ENCODE peak calls at places on chromosomes 6 and 20, in four cellular contexts. G is fibroblast of the aortic adventitia, Q is endodermal cell, S is GM12865. I is an unnamed sample.
A peak's percentile ranks its signal among the peaks of the same experiment; 100 is the strongest.

GRCh38 chr6:45026003-45026516 is 302.1 kb upstream of the RUNX2 start:
- DNase-seq in G (peak; percentile 43), Q (no peak), S (no peak), I (no peak)

GRCh38 chr6:101779051-101779844 is 385.7 kb downstream of the GRIK2 start:
- DNase-seq in G (peak; percentile 15), Q (no peak), S (no peak), I (no peak)

GRCh38 chr6:158008894-158009891 is 27.5 kb downstream of the SYNJ2 start:
- DNase-seq in G (peak; percentile 37), Q (no peak), S (peak; percentile 42), I (no peak)

GRCh38 chr6:152300517-152300916 is 336.6 kb downstream of the SYNE1 start:
- DNase-seq in G (no peak), Q (no peak), S (peak; percentile 29), I (no peak)

GRCh38 chr6:80182291-80182690 is 75.8 kb downstream of the BCKDHB start:
- DNase-seq in G (peak; percentile 49), Q (no peak), S (no peak), I (peak; percentile 16)

GRCh38 chr20:37314617-37315292 is 25.3 kb downstream of the MANBAL start:
- DNase-seq in G (peak; percentile 65), Q (peak; percentile 79), S (no peak), I (no peak)

GRCh38 chr20:58605292-58606065 is 45.6 kb upstream of the STX16 start:
- DNase-seq in G (no peak), Q (no peak), S (no peak), I (no peak)

GRCh38 chr6:2764610-2765165 is 505 bp upstream of the WRNIP1 start:
- DNase-seq in G (peak; percentile 69), Q (no peak), S (peak; percentile 74), I (no peak)

GRCh38 chr6:63380265-63380664 is 60.5 kb upstream of the LGSN start:
- DNase-seq in G (no peak), Q (no peak), S (no peak), I (no peak)

GRCh38 chr6:111792241-111792640 is 81.0 kb downstream of the FYN start:
- DNase-seq in G (no peak), Q (no peak), S (no peak), I (no peak)

GRCh38 chr20:51014797-51015722 is 7.8 kb downstream of the KCNG1 start:
- DNase-seq in G (peak; percentile 67), Q (peak; percentile 95), S (peak; percentile 12), I (peak; percentile 57)

GRCh38 chr6:41940759-41941279 is 789 bp downstream of the CCND3 start:
- DNase-seq in G (no peak), Q (peak; percentile 78), S (peak; percentile 55), I (no peak)

GRCh38 chr20:4853787-4854295 is 132.1 kb downstream of the PRND start:
- DNase-seq in G (no peak), Q (no peak), S (no peak), I (no peak)

GRCh38 chr6:101722481-101722880 is 329.0 kb downstream of the GRIK2 start:
- DNase-seq in G (peak; percentile 59), Q (no peak), S (no peak), I (no peak)

GRCh38 chr6:134802426-134803058 is 147.4 kb downstream of the ALDH8A1 start:
- DNase-seq in G (no peak), Q (no peak), S (no peak), I (no peak)

GRCh38 chr6:72855471-72855870 is 233.6 kb downstream of the KCNQ5 start:
- DNase-seq in G (no peak), Q (no peak), S (no peak), I (no peak)

GRCh38 chr20:31566658-31567379 is 38.3 kb upstream of the ID1 start:
- DNase-seq in G (no peak), Q (peak; percentile 80), S (peak; percentile 53), I (no peak)

GRCh38 chr6:14134211-14134910 is 16.8 kb downstream of the CD83 start:
- DNase-seq in G (no peak), Q (no peak), S (peak; percentile 31), I (no peak)

GRCh38 chr20:1166963-1167720 is 17.6 kb downstream of the TMEM74B start:
- DNase-seq in G (no peak), Q (peak; percentile 1), S (no peak), I (no peak)

GRCh38 chr6:167827588-167828324 is 1.0 kb downstream of the AFDN start:
- DNase-seq in G (peak; percentile 37), Q (peak; percentile 85), S (peak; percentile 48), I (no peak)

GRCh38 chr6:154738561-154738961 is 5.3 kb downstream of the SCAF8 start:
- DNase-seq in G (peak; percentile 34), Q (peak; percentile 48), S (no peak), I (no peak)

GRCh38 chr6:31121131-31121790 is 1.0 kb upstream of the CDSN start:
- DNase-seq in G (no peak), Q (no peak), S (no peak), I (no peak)

GRCh38 chr20:25309395-25310267 is 61.7 kb downstream of the PYGB start:
- DNase-seq in G (peak; percentile 74), Q (no peak), S (no peak), I (no peak)

GRCh38 chr20:25310268-25310920 is 62.5 kb downstream of the PYGB start:
- DNase-seq in G (peak; percentile 82), Q (no peak), S (peak; percentile 82), I (peak; percentile 45)

GRCh38 chr20:25306991-25307903 is 59.4 kb downstream of the PYGB start:
- DNase-seq in G (no peak), Q (no peak), S (no peak), I (no peak)

GRCh38 chr20:25308083-25308491 is 60.2 kb downstream of the PYGB start:
- DNase-seq in G (no peak), Q (no peak), S (no peak), I (no peak)

DNA sequence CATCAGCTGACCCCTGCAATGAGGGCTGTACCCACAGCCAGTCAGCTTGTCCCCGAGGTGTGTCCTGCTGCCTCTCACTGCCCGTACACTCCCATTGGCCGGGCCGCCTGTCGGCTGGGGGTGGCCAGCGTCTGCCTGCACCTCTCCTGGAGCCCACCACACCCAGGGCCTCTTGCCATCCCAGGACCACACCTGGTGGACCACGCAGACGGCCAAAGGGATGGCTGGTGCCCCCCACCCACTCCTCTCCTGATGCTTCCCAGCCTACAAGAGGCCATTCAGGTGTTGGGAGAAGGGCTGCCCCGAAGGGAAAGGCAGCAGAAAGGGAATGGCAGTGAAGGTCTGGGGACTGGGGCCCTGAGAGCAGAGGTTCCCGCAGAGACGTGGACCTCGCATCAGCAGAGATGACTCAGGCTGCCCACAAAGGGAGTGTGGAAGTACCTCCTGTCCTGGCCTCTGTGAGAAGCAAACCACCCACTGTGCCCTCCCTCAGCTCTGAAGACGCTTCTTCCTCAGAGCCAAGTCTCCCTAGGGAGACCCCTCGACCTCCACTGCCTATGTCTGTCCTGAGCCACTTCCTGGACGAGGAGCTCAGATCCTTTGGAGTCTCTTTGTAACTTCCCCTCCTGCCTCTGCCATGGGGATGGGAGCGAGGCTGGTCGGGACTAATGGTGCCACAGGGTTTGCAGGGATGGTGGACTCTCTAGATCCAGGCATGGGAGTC is 60.9 kb downstream of the PYGB start:
- DNase-seq in G (no peak), Q (no peak), S (no peak), I (peak; percentile 35)
- H3K4me3 ChIP-seq in G (no peak overlapping the region), Q (no peak overlapping the region), S (no peak overlapping the region), I (no peak overlapping the region)

DNA sequence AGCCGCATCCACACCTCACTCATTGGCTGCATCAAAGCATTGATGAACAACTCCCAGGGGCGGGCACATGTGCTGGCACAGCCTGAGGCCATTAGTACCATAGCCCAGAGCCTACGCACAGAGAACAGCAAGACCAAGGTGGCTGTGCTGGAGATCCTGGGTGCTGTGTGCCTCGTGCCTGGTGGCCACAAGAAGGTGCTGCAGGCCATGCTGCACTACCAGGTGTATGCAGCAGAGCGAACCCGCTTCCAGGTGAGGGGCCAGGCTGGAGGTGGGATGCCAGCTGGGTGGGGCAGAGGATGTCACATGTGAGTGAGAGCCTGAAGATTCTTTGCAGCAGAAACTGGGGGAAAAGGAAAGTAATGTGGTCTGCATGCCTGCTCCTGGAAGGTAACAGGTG is 66.7 kb downstream of the MOCS1 start:
- DNase-seq in G (no peak), Q (peak; percentile 84), S (no peak), I (no peak)
- TF ChIP-seq CTCF in G (no peak), Q (peak; percentile 76), S (no peak), I (peak; percentile 17)

DNA sequence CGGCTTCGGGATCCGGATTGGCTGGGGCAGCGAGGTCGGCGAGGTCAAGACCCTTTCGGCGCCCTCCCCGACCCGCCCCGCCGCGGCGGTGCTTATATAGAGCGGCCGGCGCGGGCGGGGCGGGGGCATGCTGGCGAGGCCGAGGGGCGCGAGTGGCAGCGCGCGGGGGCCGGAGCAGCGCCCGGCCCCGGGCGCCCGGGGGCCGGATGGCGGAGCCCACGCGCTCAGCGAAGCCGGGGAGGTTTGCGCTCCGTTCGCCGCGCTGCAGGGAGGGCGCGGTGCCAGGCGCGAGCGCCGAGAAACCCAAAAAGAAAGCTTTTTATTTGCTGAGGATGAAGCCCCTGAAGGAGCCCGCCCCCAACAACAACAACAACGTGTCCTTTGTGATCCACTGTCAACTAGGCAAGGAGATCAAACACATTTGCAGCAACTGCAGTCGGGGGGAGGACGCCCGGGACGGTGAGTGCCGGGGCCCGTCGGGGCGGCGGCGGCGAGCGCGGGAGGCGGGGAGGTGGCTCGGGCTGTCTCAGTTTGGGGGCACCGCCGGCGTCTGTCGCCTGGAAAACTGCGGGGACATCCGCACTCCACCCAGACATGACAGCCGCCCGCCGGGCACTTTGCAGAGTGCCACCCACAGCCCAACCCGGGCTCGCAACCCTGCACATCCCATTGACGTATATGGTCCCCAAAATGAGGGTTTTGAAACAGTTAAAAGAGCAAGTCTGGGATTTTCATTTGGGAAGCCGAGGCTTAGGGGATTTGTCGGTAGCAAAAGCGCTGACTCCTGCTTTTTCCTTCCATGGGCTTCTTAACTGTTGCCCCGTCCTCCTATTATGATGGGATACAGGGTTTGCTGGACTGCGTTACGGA is 297.3 kb downstream of the PHACTR1 start:
- DNase-seq in G (peak; percentile 4), Q (peak; percentile 74), S (no peak), I (no peak)
- H3K4me3 ChIP-seq in G (peak overlapping the region; percentile 55), Q (peak overlapping the region; percentile 91), S (no peak overlapping the region), I (peak overlapping the region; percentile 46)

GRCh38 chr20:63279931-63280330 is 7.3 kb downstream of the ARFGAP1 start:
- DNase-seq in G (no peak), Q (no peak), S (no peak), I (no peak)
- TF ChIP-seq CTCF in G (no peak), Q (no peak), S (no peak), I (no peak)

GRCh38 chr6:105746539-105746938 is 339.6 kb upstream of the PRDM1 start:
- DNase-seq in G (no peak), Q (no peak), S (peak; percentile 52), I (no peak)

GRCh38 chr6:105745464-105746129 is 340.5 kb upstream of the PRDM1 start:
- DNase-seq in G (no peak), Q (no peak), S (peak; percentile 48), I (no peak)

GRCh38 chr6:105744815-105745214 is 341.3 kb upstream of the PRDM1 start:
- DNase-seq in G (no peak), Q (no peak), S (no peak), I (no peak)

GRCh38 chr6:105747823-105748405 is 338.2 kb upstream of the PRDM1 start:
- DNase-seq in G (no peak), Q (no peak), S (no peak), I (no peak)

GRCh38 chr6:105746130-105746505 is 340.0 kb upstream of the PRDM1 start:
- DNase-seq in G (no peak), Q (no peak), S (no peak), I (no peak)
- H3K4me3 ChIP-seq in G (no peak overlapping the region), Q (no peak overlapping the region), S (no peak overlapping the region), I (no peak overlapping the region)